ENCODE peak calls at places on chromosomes 7 and 10, in four cellular contexts. O is CD4-positive, alpha-beta T cell; H is BJ; E is lower lobe of right lung. D is an unnamed sample.

GRCh38 chr7:104643587-104644217 is 315.3 kb downstream of the LHFPL3 start:
- DNase-seq in H (no peak), O (no peak), E (no peak), D (no peak)

GRCh38 chr7:127652333-127653248 is 597 bp downstream of the SND1 start:
- DNase-seq in H (no peak), O (no peak), E (no peak), D (no peak)

GRCh38 chr7:141698247-141699015 is 3.5 kb downstream of the DENND11 start:
- DNase-seq in E (no peak), H (no peak), O (no peak), D (no peak)

GRCh38 chr10:14598809-14599764 is 175.6 kb downstream of the FAM107B start:
- DNase-seq in O (no peak), E (no peak), H (no peak), D (no peak)

GRCh38 chr10:822197-822596 is 109.3 kb downstream of the LARP4B start:
- DNase-seq in H (no peak), E (no peak), O (no peak), D (no peak)

GRCh38 chr10:51643734-51644133 is 55.7 kb downstream of the CSTF2T start:
- DNase-seq in H (no peak), O (no peak), E (no peak), D (no peak)

GRCh38 chr10:100364147-100364546 is 17.1 kb downstream of the SCD start:
- DNase-seq in E (no peak), O (no peak), H (no peak), D (no peak)

GRCh38 chr10:3068201-3068967 is 1.0 kb downstream of the PFKP start:
- DNase-seq in H (no peak), O (peak; percentile 38), E (peak; percentile 74), D (no peak)

GRCh38 chr10:111158601-111159000 is 81.8 kb downstream of the ADRA2A start:
- DNase-seq in E (no peak), O (no peak), H (no peak), D (no peak)

GRCh38 chr7:23184709-23185354 is 3.0 kb downstream of the NUP42 start:
- DNase-seq in O (no peak), E (no peak), H (no peak), D (no peak)

GRCh38 chr10:120969219-120969645 is 118.1 kb downstream of the WDR11 start:
- DNase-seq in O (no peak), H (no peak), E (no peak), D (peak; percentile 38)

GRCh38 chr7:985915-986741 is 3.1 kb downstream of the CYP2W1 start:
- DNase-seq in H (no peak), O (no peak), E (no peak), D (no peak)

GRCh38 chr7:24073651-24074420 is 210.2 kb upstream of the NPY start:
- DNase-seq in H (no peak), E (no peak), O (no peak), D (no peak)

GRCh38 chr7:42236266-42237161 is 495 bp downstream of the GLI3 start:
- DNase-seq in H (no peak), E (peak; percentile 60), O (no peak), D (no peak)

GRCh38 chr7:129495987-129496386 is 6.3 kb upstream of the SMKR1 start:
- DNase-seq in H (no peak), O (no peak), E (no peak), D (no peak)

GRCh38 chr7:2225336-2225735 is 7.4 kb downstream of the MAD1L1 start:
- DNase-seq in E (no peak), O (no peak), H (no peak), D (no peak)

GRCh38 chr10:62492012-62492869 is 118.1 kb downstream of the ZNF365 start:
- DNase-seq in E (no peak), H (peak; percentile 49), O (no peak), D (no peak)

GRCh38 chr10:80171248-80171660 is 34.1 kb downstream of the ANXA11 start:
- DNase-seq in E (peak; percentile 77), H (no peak), O (no peak), D (no peak)

GRCh38 chr7:6495597-6496262 is 48.0 kb upstream of the DAGLB start:
- DNase-seq in H (no peak), O (no peak), E (no peak), D (no peak)

GRCh38 chr7:150476819-150477631 is 26.6 kb downstream of the GIMAP8 start:
- DNase-seq in E (no peak), O (no peak), H (no peak), D (no peak)

GRCh38 chr7:9863542-9863941 is 1110.1 kb upstream of the PHF14 start:
- DNase-seq in H (no peak), O (no peak), E (no peak), D (no peak)

GRCh38 chr7:45648671-45648995 is 74.5 kb downstream of the ADCY1 start:
- DNase-seq in O (no peak), E (no peak), H (no peak), D (no peak)

GRCh38 chr7:119172043-119172442 is 947.5 kb downstream of the ANKRD7 start:
- DNase-seq in O (no peak), H (no peak), E (no peak), D (no peak)

GRCh38 chr7:119177863-119178262 is 953.4 kb downstream of the ANKRD7 start:
- DNase-seq in O (no peak), H (no peak), E (no peak), D (no peak)

GRCh38 chr7:119175916-119176627 is 951.6 kb downstream of the ANKRD7 start:
- DNase-seq in H (no peak), O (no peak), E (no peak), D (peak; percentile 34)
- TF ChIP-seq CTCF in H (peak; percentile 47), O (no peak), E (peak; percentile 61), D (peak; percentile 86)

DNA sequence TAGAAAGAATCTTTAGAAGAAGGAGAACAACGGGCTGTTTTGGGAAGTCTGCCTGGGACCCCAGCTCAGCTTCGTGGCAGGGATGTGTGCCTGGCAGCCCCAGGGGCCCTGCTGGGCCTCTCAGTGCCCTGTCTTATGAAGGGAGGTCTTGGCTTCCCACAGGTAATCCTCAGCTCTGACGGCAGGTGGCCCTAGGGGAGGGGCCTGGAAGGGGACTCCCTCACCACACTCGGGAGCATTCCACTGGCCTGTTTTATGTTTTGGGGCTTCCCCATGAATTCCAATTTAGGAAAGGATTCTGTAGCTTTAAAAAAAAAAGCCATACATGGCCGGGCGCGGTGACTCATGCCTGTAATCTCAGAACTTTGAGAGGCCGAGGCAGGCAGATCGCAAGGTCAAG is 3.0 kb upstream of the DMBT1 start:
- DNase-seq in H (no peak), E (no peak), O (no peak), D (no peak)
- TF ChIP-seq CTCF in H (no peak), E (no peak), O (no peak), D (no peak)

DNA sequence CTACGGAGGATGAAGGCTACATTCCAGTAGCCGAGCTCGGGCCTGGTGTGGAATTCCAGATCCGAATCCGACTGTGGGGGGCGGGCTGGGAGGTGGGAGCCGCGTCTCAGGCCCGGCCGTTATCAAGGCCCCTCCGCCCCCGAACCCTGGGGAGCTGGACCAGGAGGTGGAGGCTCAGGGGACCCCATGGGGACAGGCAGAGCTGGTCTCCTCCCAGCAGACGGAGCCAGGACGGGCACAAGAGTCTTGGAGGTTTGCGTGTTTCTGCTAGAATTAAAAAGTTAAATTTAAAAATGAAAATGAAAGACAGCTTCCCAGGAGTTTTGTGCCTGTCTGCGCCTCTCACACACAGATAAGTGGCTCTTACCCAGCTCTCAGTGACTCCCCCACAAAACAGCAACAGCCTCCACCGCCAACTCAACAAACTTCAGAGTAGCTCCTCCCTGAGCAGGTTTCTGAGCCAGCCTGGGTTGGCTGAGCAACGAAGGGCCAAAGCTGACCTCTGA is 5.1 kb upstream of the UTF1 start:
- DNase-seq in E (no peak), H (no peak), O (no peak), D (peak; percentile 5)
- TF ChIP-seq CTCF in E (no peak), H (no peak), O (no peak), D (no peak)

GRCh38 chr10:127243490-127244272 is 47.3 kb upstream of the INSYN2A start:
- DNase-seq in O (peak; percentile 11), E (no peak), H (no peak), D (no peak)
- TF ChIP-seq CTCF in O (peak; percentile 48), E (peak; percentile 55), H (peak; percentile 66), D (peak; percentile 87)

GRCh38 chr10:63887026-63887589 is 365.9 kb downstream of the REEP3 start:
- DNase-seq in E (no peak), H (no peak), O (no peak), D (no peak)
- TF ChIP-seq CTCF in E (no peak), H (no peak), O (no peak), D (no peak)

GRCh38 chr10:73911553-73912004 is 647 bp downstream of the PLAU start:
- DNase-seq in E (no peak), H (no peak), O (no peak), D (no peak)
- TF ChIP-seq CTCF in E (no peak), H (no peak), O (no peak), D (no peak)

DNA sequence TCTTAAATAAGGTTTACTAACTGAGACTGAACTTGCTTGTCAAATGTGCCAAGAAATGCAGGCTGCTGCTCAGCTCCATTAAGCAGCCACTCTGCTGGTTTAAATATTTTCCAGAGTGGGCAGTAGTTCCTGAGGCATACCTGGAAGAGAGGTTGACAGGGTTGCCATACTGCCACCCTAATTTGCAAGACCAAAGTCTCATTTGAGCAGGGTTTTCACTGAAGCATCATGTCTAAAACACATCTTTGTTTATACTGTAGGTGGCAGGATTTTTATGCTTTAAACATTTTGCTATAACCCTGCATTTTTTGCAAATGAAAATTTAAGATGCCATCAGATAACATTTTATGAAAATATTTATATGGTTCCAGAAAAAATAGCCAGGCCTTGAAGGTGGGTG is 618.0 kb upstream of the LRRTM3 start:
- DNase-seq in O (no peak), H (no peak), E (no peak), D (no peak)
- TF ChIP-seq CTCF in O (no peak), H (no peak), E (no peak), D (no peak)

GRCh38 chr10:117503886-117504205 is 38.7 kb upstream of the EMX2 start:
- DNase-seq in E (no peak), H (no peak), O (no peak), D (no peak)

GRCh38 chr10:117501460-117502035 is 41.0 kb upstream of the EMX2 start:
- DNase-seq in E (no peak), O (no peak), H (no peak), D (no peak)

GRCh38 chr10:117502421-117503169 is 40.0 kb upstream of the EMX2 start:
- DNase-seq in H (no peak), E (no peak), O (no peak), D (no peak)

GRCh38 chr10:117504601-117505000 is 37.9 kb upstream of the EMX2 start:
- DNase-seq in O (no peak), E (no peak), H (no peak), D (no peak)

DNA sequence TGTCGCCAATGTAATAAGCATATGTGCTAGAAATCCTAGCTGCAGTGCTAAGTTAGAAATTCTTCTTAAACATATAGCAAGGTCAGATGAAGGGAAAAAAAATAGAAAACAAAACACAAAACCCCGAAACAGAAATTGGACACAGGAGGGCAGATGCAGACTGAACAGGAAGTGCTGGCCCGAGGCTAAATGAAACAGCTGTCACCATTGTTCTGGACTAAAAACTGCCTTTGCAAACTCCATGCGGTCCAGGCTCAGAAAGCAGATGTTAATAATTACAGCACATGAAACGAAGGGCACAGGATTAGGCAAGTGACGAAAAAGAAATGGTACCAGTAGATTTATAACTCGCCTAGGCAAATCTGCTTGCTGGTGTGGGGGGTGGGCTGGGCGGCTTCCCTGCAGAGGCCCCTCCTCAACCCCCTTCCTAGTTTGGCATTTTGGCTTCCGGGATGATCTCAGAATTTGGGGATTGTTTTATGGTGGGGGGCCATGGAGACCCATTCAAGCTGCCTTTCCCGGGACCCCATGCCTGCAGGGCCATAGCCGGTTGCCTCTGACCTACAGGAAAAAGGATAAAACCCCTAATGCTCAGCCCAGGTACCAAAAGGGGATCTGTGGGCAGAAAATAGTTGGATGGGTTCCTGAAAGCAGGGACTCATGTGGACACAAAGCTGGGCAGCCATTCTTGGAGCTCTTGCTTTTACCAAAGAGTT is 39.2 kb upstream of the EMX2 start:
- DNase-seq in H (peak; percentile 10), O (no peak), E (no peak), D (no peak)
- TF ChIP-seq CTCF in H (no peak), O (no peak), E (no peak), D (no peak)